ENCODE peak calls at places on chromosomes 16 and 17, in four cellular contexts. One of them, this sample, is unnamed.

GRCh38 chr17:41263212-41263611 is 2.0 kb upstream of the KRTAP9-6 start:
- DNase-seq in ELF-1: no peak
- DNase-seq in NB4: no peak
- DNase-seq in EL: no peak
- DNase-seq in this sample: no peak

GRCh38 chr17:44053130-44053872 is 13.2 kb downstream of the LSM12 start:
- DNase-seq in ELF-1: no peak
- DNase-seq in NB4: no peak
- DNase-seq in EL: no peak
- DNase-seq in this sample: no peak

GRCh38 chr16:457732-458400 is 32.4 kb downstream of the RAB11FIP3 start:
- DNase-seq in ELF-1: no peak
- DNase-seq in NB4: no peak
- DNase-seq in EL: no peak
- DNase-seq in this sample: no peak

GRCh38 chr17:62761884-62762283 is 46.2 kb downstream of the MARCHF10 start:
- DNase-seq in ELF-1: peak; percentile 97
- DNase-seq in NB4: no peak
- DNase-seq in EL: no peak
- DNase-seq in this sample: no peak

GRCh38 chr17:66776999-66777688 is 57.8 kb upstream of the CACNG5 start:
- DNase-seq in ELF-1: peak; percentile 19
- DNase-seq in NB4: no peak
- DNase-seq in EL: no peak
- DNase-seq in this sample: no peak

GRCh38 chr17:29159286-29159860 is 20.8 kb downstream of the MYO18A start:
- DNase-seq in ELF-1: no peak
- DNase-seq in NB4: no peak
- DNase-seq in EL: no peak
- DNase-seq in this sample: no peak

GRCh38 chr16:18979936-18980335 is 3.8 kb upstream of the TMC7 start:
- DNase-seq in ELF-1: no peak
- DNase-seq in NB4: no peak
- DNase-seq in EL: no peak
- DNase-seq in this sample: no peak

GRCh38 chr17:46266656-46267544 is 28.0 kb upstream of the LRRC37A start:
- DNase-seq in ELF-1: peak; percentile 84
- DNase-seq in NB4: peak; percentile 94
- DNase-seq in EL: peak; percentile 94
- DNase-seq in this sample: peak; percentile 71

GRCh38 chr17:61196302-61196704 is 203.3 kb upstream of the TBX2 start:
- DNase-seq in ELF-1: no peak
- DNase-seq in NB4: no peak
- DNase-seq in EL: no peak
- DNase-seq in this sample: no peak

GRCh38 chr16:12758031-12758669 is 45.5 kb downstream of the CPPED1 start:
- DNase-seq in ELF-1: peak; percentile 49
- DNase-seq in NB4: no peak
- DNase-seq in EL: no peak
- DNase-seq in this sample: no peak

GRCh38 chr16:1054660-1055556 is 17.6 kb upstream of the SSTR5 start:
- DNase-seq in ELF-1: peak; percentile 67
- DNase-seq in NB4: peak; percentile 33
- DNase-seq in EL: peak; percentile 38
- DNase-seq in this sample: peak; percentile 0

GRCh38 chr17:80227156-80227555 is 6.9 kb downstream of the SLC26A11 start:
- DNase-seq in ELF-1: no peak
- DNase-seq in NB4: no peak
- DNase-seq in EL: no peak
- DNase-seq in this sample: no peak

GRCh38 chr17:56602292-56603130 is 9.0 kb downstream of the NOG start:
- DNase-seq in ELF-1: no peak
- DNase-seq in NB4: peak; percentile 79
- DNase-seq in EL: no peak
- DNase-seq in this sample: peak; percentile 83

GRCh38 chr17:76370261-76370993 is 14.0 kb upstream of the SPHK1 start:
- DNase-seq in ELF-1: no peak
- DNase-seq in NB4: no peak
- DNase-seq in EL: peak; percentile 98
- DNase-seq in this sample: peak; percentile 30

GRCh38 chr17:34259151-34259550 is 4.1 kb downstream of the CCL2 start:
- DNase-seq in ELF-1: no peak
- DNase-seq in NB4: no peak
- DNase-seq in EL: peak; percentile 67
- DNase-seq in this sample: no peak

GRCh38 chr17:78879679-78880186 is 23.3 kb downstream of the CEP295NL start:
- DNase-seq in ELF-1: peak; percentile 65
- DNase-seq in NB4: no peak
- DNase-seq in EL: peak; percentile 96
- DNase-seq in this sample: peak; percentile 89

GRCh38 chr16:54077412-54077821 is 209.2 kb downstream of the IRX3 start:
- DNase-seq in ELF-1: no peak
- DNase-seq in NB4: peak; percentile 46
- DNase-seq in EL: peak; percentile 76
- DNase-seq in this sample: no peak

GRCh38 chr17:68238894-68239293 is 8.9 kb upstream of the AMZ2 start:
- DNase-seq in ELF-1: no peak
- DNase-seq in NB4: no peak
- DNase-seq in EL: no peak
- DNase-seq in this sample: no peak

GRCh38 chr17:32341141-32341856 is 674 bp downstream of the C17orf75 start:
- DNase-seq in ELF-1: no peak
- DNase-seq in NB4: peak; percentile 63
- DNase-seq in EL: peak; percentile 19
- DNase-seq in this sample: peak; percentile 62

GRCh38 chr16:1537763-1538289 is 4.4 kb downstream of the TMEM204 start:
- DNase-seq in ELF-1: no peak
- DNase-seq in NB4: peak; percentile 87
- DNase-seq in EL: no peak
- DNase-seq in this sample: no peak

GRCh38 chr16:75233611-75233938 is 14.8 kb downstream of the CTRB1 start:
- DNase-seq in ELF-1: no peak
- DNase-seq in NB4: no peak
- DNase-seq in EL: no peak
- DNase-seq in this sample: no peak

GRCh38 chr16:85144026-85144915 is 32.0 kb upstream of the CIBAR2 start:
- DNase-seq in ELF-1: peak; percentile 67
- DNase-seq in NB4: no peak
- DNase-seq in EL: peak; percentile 39
- DNase-seq in this sample: no peak

GRCh38 chr16:29729116-29729521 is 16.7 kb downstream of the C16orf54 start:
- DNase-seq in ELF-1: no peak
- DNase-seq in NB4: peak; percentile 49
- DNase-seq in EL: peak; percentile 69
- DNase-seq in this sample: peak; percentile 22

GRCh38 chr16:57642368-57643135 is 14.1 kb downstream of the ADGRG1 start:
- DNase-seq in ELF-1: no peak
- DNase-seq in NB4: no peak
- DNase-seq in EL: no peak
- DNase-seq in this sample: no peak

GRCh38 chr16:11551842-11552241 is 34.9 kb downstream of the LITAF start:
- DNase-seq in ELF-1: no peak
- DNase-seq in NB4: no peak
- DNase-seq in EL: no peak
- DNase-seq in this sample: peak; percentile 0

GRCh38 chr16:25065899-25066298 is 45.6 kb upstream of the LCMT1 start:
- DNase-seq in ELF-1: peak; percentile 65
- DNase-seq in NB4: no peak
- DNase-seq in EL: no peak
- DNase-seq in this sample: no peak

GRCh38 chr17:13851889-13852288 is 217.4 kb upstream of the COX10 start:
- DNase-seq in ELF-1: no peak
- DNase-seq in NB4: no peak
- DNase-seq in EL: no peak
- DNase-seq in this sample: no peak

GRCh38 chr16:5059386-5060072 is 6.2 kb downstream of the C16orf89 start:
- DNase-seq in ELF-1: peak; percentile 66
- DNase-seq in NB4: no peak
- DNase-seq in EL: no peak
- DNase-seq in this sample: no peak

GRCh38 chr17:10127819-10128375 is 70.5 kb downstream of the GAS7 start:
- DNase-seq in ELF-1: peak; percentile 91
- DNase-seq in NB4: peak; percentile 83
- DNase-seq in EL: peak; percentile 81
- DNase-seq in this sample: peak; percentile 38

GRCh38 chr17:74228326-74228978 is 15.1 kb downstream of the TTYH2 start:
- DNase-seq in ELF-1: no peak
- DNase-seq in NB4: no peak
- DNase-seq in EL: no peak
- DNase-seq in this sample: no peak

GRCh38 chr17:68290268-68290954 is 516 bp downstream of the SLC16A6 start:
- DNase-seq in ELF-1: peak; percentile 51
- DNase-seq in NB4: peak; percentile 68
- DNase-seq in EL: peak; percentile 18
- DNase-seq in this sample: peak; percentile 38

GRCh38 chr16:31093132-31093703 is 1.4 kb downstream of the VKORC1 start:
- DNase-seq in ELF-1: peak; percentile 45
- DNase-seq in NB4: peak; percentile 65
- DNase-seq in EL: peak; percentile 64
- DNase-seq in this sample: no peak

GRCh38 chr16:70568601-70569217 is 45.1 kb downstream of the SF3B3 start:
- DNase-seq in ELF-1: no peak
- DNase-seq in NB4: peak; percentile 22
- DNase-seq in EL: no peak
- DNase-seq in this sample: no peak

GRCh38 chr17:43591750-43592562 is 45.8 kb upstream of the ETV4 start:
- DNase-seq in ELF-1: peak; percentile 86
- DNase-seq in NB4: peak; percentile 52
- DNase-seq in EL: peak; percentile 93
- DNase-seq in this sample: no peak

GRCh38 chr17:79183221-79184158 is 108.9 kb downstream of the ENGASE start:
- DNase-seq in ELF-1: peak; percentile 73
- DNase-seq in NB4: no peak
- DNase-seq in EL: peak; percentile 14
- DNase-seq in this sample: peak; percentile 43

GRCh38 chr16:84175351-84176081 is 11.3 kb downstream of the TAF1C start:
- DNase-seq in ELF-1: peak; percentile 68
- DNase-seq in NB4: peak; percentile 77
- DNase-seq in EL: no peak
- DNase-seq in this sample: peak; percentile 43

GRCh38 chr17:78117027-78117981 is 11.3 kb downstream of the TMC6 start:
- DNase-seq in ELF-1: peak; percentile 66
- DNase-seq in NB4: no peak
- DNase-seq in EL: no peak
- DNase-seq in this sample: no peak